ENCODE peak calls at places on chromosomes 3 and 15, in seven cellular contexts. E is tibial artery, O is psoas muscle, S is HCT116, T is HepG2, A is mucosa of descending colon, L is A549. Z is an unnamed sample.

GRCh38 chr3:178560759-178561158 is 24.5 kb downstream of the KCNMB2 start:
- DNase-seq in E (no peak), O (no peak), S (no peak), T (no peak), A (no peak), L (no peak), Z (no peak)

GRCh38 chr3:49054344-49054862 is 25.2 kb upstream of the IMPDH2 start:
- DNase-seq in E (no peak), O (no peak), S (no peak), T (no peak), A (no peak), L (no peak), Z (no peak)

GRCh38 chr15:38563723-38564519 is 693 bp downstream of the RASGRP1 start:
- DNase-seq in E (peak; percentile 70), O (peak; percentile 56), S (peak; percentile 8), T (no peak), A (peak; percentile 89), L (peak; percentile 18), Z (peak; percentile 64)

GRCh38 chr15:84633311-84634227 is 20.5 kb downstream of the WDR73 start:
- DNase-seq in E (peak; percentile 86), O (peak; percentile 71), S (no peak), T (peak; percentile 18), A (peak; percentile 87), L (no peak), Z (peak; percentile 70)

GRCh38 chr3:10531031-10531430 is 25.6 kb upstream of the ATP2B2 start:
- DNase-seq in E (no peak), O (no peak), S (no peak), T (no peak), A (no peak), L (no peak), Z (no peak)

GRCh38 chr3:25586167-25586505 is 78.6 kb downstream of the TOP2B start:
- DNase-seq in E (no peak), O (no peak), S (no peak), T (no peak), A (no peak), L (no peak), Z (no peak)

GRCh38 chr15:98715890-98716443 is 67.6 kb downstream of the IGF1R start:
- DNase-seq in E (no peak), O (peak; percentile 29), S (no peak), T (no peak), A (no peak), L (no peak), Z (no peak)

GRCh38 chr3:77467702-77468407 is 428.0 kb downstream of the ROBO2 start:
- DNase-seq in E (peak; percentile 65), O (no peak), S (no peak), T (no peak), A (no peak), L (no peak), Z (no peak)

GRCh38 chr3:10374311-10374710 is 53.4 kb upstream of the SEC13 start:
- DNase-seq in E (no peak), O (no peak), S (no peak), T (no peak), A (no peak), L (no peak), Z (no peak)

GRCh38 chr3:172181936-172182708 is 142.7 kb downstream of the FNDC3B start:
- DNase-seq in E (no peak), O (peak; percentile 24), S (no peak), T (no peak), A (peak; percentile 23), L (no peak), Z (no peak)

GRCh38 chr15:79897701-79898113 is 893 bp upstream of the MTHFS start:
- DNase-seq in E (no peak), O (no peak), S (no peak), T (no peak), A (no peak), L (no peak), Z (no peak)

GRCh38 chr15:31004220-31004733 is 12.8 kb upstream of the MTMR10 start:
- DNase-seq in E (no peak), O (no peak), S (no peak), T (no peak), A (no peak), L (no peak), Z (no peak)

GRCh38 chr3:136919799-136920580 is 37.8 kb upstream of the IL20RB start:
- DNase-seq in E (no peak), O (no peak), S (no peak), T (no peak), A (no peak), L (no peak), Z (no peak)

GRCh38 chr3:108511055-108511454 is 659 bp upstream of the MYH15 start:
- DNase-seq in E (no peak), O (no peak), S (no peak), T (no peak), A (no peak), L (no peak), Z (no peak)

GRCh38 chr3:53170325-53171108 is 9.5 kb downstream of the PRKCD start:
- DNase-seq in E (no peak), O (no peak), S (no peak), T (peak; percentile 51), A (peak; percentile 63), L (no peak), Z (no peak)

GRCh38 chr15:28994830-28995180 is 109.0 kb downstream of the APBA2 start:
- DNase-seq in E (no peak), O (no peak), S (no peak), T (no peak), A (no peak), L (no peak), Z (no peak)

GRCh38 chr3:24339266-24339825 is 155.3 kb downstream of the THRB start:
- DNase-seq in E (no peak), O (no peak), S (no peak), T (no peak), A (no peak), L (no peak), Z (no peak)

GRCh38 chr15:66405605-66406004 is 18.9 kb downstream of the MAP2K1 start:
- DNase-seq in E (no peak), O (no peak), S (no peak), T (no peak), A (no peak), L (no peak), Z (no peak)

GRCh38 chr3:181952221-181952620 is 240.5 kb downstream of the SOX2 start:
- DNase-seq in E (no peak), O (no peak), S (no peak), T (no peak), A (no peak), L (no peak), Z (no peak)

GRCh38 chr3:160220038-160220437 is 5.2 kb upstream of the C3orf80 start:
- DNase-seq in E (no peak), O (no peak), S (no peak), T (no peak), A (no peak), L (no peak), Z (no peak)

GRCh38 chr3:101722394-101723173 is 1.8 kb upstream of the CEP97 start:
- DNase-seq in E (no peak), O (no peak), S (no peak), T (no peak), A (no peak), L (no peak), Z (no peak)

GRCh38 chr3:129625071-129625874 is 18.8 kb upstream of the PLXND1 start:
- DNase-seq in E (peak; percentile 74), O (no peak), S (no peak), T (no peak), A (peak; percentile 49), L (peak; percentile 44), Z (peak; percentile 18)

GRCh38 chr15:66774001-66774814 is 72.2 kb downstream of the SMAD6 start:
- DNase-seq in E (peak; percentile 95), O (peak; percentile 84), S (peak; percentile 72), T (peak; percentile 78), A (peak; percentile 94), L (peak; percentile 98), Z (peak; percentile 89)

GRCh38 chr3:115341208-115341607 is 194.1 kb upstream of the ZBTB20 start:
- DNase-seq in E (no peak), O (no peak), S (peak; percentile 57), T (no peak), A (no peak), L (peak; percentile 10), Z (no peak)

GRCh38 chr15:88729581-88729980 is 73.7 kb upstream of the ACAN start:
- DNase-seq in E (no peak), O (no peak), S (no peak), T (no peak), A (no peak), L (no peak), Z (no peak)

GRCh38 chr3:13484861-13485590 is 4.9 kb downstream of the HDAC11 start:
- DNase-seq in E (peak; percentile 77), O (peak; percentile 80), S (peak; percentile 52), T (peak; percentile 80), A (peak; percentile 94), L (no peak), Z (peak; percentile 76)

GRCh38 chr3:16060945-16061344 is 113.5 kb upstream of the GALNT15 start:
- DNase-seq in E (peak; percentile 87), O (peak; percentile 75), S (no peak), T (no peak), A (no peak), L (peak; percentile 44), Z (no peak)

DNA sequence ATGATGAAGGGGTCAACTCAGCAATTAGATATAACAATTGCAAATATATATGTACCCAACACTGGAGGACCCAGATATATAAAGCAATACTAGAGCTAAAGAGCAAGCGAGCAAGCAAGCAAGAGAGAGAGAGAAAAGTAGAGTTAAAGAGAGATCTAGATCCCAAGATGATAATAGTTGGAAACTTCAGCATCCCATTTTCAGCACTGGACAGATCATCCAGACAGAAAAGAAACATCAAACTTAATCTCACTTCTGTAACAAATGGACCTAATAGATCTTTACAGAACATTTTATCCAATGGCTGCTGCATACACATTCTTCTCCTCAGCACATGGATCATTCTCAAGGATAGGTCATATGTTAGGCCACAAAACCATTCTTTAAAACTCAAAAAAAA is 23.2 kb downstream of the PEAK1 start:
- DNase-seq in E (no peak), O (no peak), S (no peak), T (no peak), A (no peak), L (no peak), Z (no peak)
- H3K9me3 ChIP-seq in E (peaks cover 5% of the 10 kb centered on the region), O (peaks cover 37% of the 10 kb centered on the region), S (peaks cover 12% of the 10 kb centered on the region), T (peaks cover 32% of the 10 kb centered on the region), A (peaks cover 52% of the 10 kb centered on the region), L (peaks cover 28% of the 10 kb centered on the region), Z (peaks cover 31% of the 10 kb centered on the region)

GRCh38 chr3:157516928-157517327 is 13.7 kb upstream of the VEPH1 start:
- DNase-seq in E (no peak), O (no peak), S (no peak), T (no peak), A (no peak), L (no peak), Z (no peak)
- H3K9me3 ChIP-seq in E (no peaks in the 10 kb centered on the region), O (no peaks in the 10 kb centered on the region), S (no peaks in the 10 kb centered on the region), T (no peaks in the 10 kb centered on the region), A (no peaks in the 10 kb centered on the region), L (no peaks in the 10 kb centered on the region), Z (no peaks in the 10 kb centered on the region)

GRCh38 chr15:75114327-75114726 is 87.4 kb upstream of the C15orf39 start:
- DNase-seq in E (peak; percentile 24), O (no peak), S (no peak), T (no peak), A (no peak), L (no peak), Z (no peak)
- H3K9me3 ChIP-seq in E (no peaks in the 10 kb centered on the region), O (no peaks in the 10 kb centered on the region), S (no peaks in the 10 kb centered on the region), T (peaks cover 5% of the 10 kb centered on the region), A (no peaks in the 10 kb centered on the region), L (peaks cover 14% of the 10 kb centered on the region), Z (peaks cover 7% of the 10 kb centered on the region)

GRCh38 chr3:125351152-125351551 is 24.0 kb downstream of the ZNF148 start:
- DNase-seq in E (no peak), O (no peak), S (no peak), T (no peak), A (no peak), L (no peak), Z (no peak)
- H3K9me3 ChIP-seq in E (no peaks in the 10 kb centered on the region), O (no peaks in the 10 kb centered on the region), S (no peaks in the 10 kb centered on the region), T (no peaks in the 10 kb centered on the region), A (no peaks in the 10 kb centered on the region), L (no peaks in the 10 kb centered on the region), Z (no peaks in the 10 kb centered on the region)

Z was measured in breast epithelium.